ENCODE peak calls at places on chromosomes 6 and 20, in four cellular contexts. One of them, this sample, is unnamed.

GRCh38 chr20:48373555-48373934 is 454.3 kb downstream of the PREX1 start:
- DNase-seq in sigmoid colon: no peak
- DNase-seq in cardiac muscle cell: no peak
- DNase-seq in psoas muscle: no peak
- DNase-seq in this sample: no peak

GRCh38 chr6:11139051-11139960 is 27.8 kb upstream of the ERVFRD-1 start:
- DNase-seq in cardiac muscle cell: no peak
- DNase-seq in psoas muscle: no peak
- DNase-seq in sigmoid colon: no peak
- DNase-seq in this sample: no peak

GRCh38 chr6:129210684-129211083 is 327.7 kb downstream of the LAMA2 start:
- DNase-seq in psoas muscle: no peak
- DNase-seq in sigmoid colon: no peak
- DNase-seq in cardiac muscle cell: no peak
- DNase-seq in this sample: no peak

GRCh38 chr20:36110936-36111445 is 43.5 kb upstream of the EPB41L1 start:
- DNase-seq in psoas muscle: no peak
- DNase-seq in cardiac muscle cell: no peak
- DNase-seq in sigmoid colon: no peak
- DNase-seq in this sample: no peak

GRCh38 chr20:44526129-44526528 is 4.3 kb upstream of the SERINC3 start:
- DNase-seq in cardiac muscle cell: no peak
- DNase-seq in psoas muscle: no peak
- DNase-seq in sigmoid colon: peak
- DNase-seq in this sample: no peak

GRCh38 chr20:58512808-58513552 is 2.2 kb downstream of the APCDD1L start:
- DNase-seq in cardiac muscle cell: no peak
- DNase-seq in sigmoid colon: peak
- DNase-seq in psoas muscle: no peak
- DNase-seq in this sample: no peak

GRCh38 chr6:21922086-21922485 is 328.5 kb downstream of the SOX4 start:
- DNase-seq in sigmoid colon: no peak
- DNase-seq in cardiac muscle cell: no peak
- DNase-seq in psoas muscle: no peak
- DNase-seq in this sample: no peak

GRCh38 chr6:6593876-6594275 is 5.4 kb downstream of the LY86 start:
- DNase-seq in sigmoid colon: no peak
- DNase-seq in psoas muscle: no peak
- DNase-seq in cardiac muscle cell: no peak
- DNase-seq in this sample: no peak

GRCh38 chr6:4848382-4849068 is 72.3 kb downstream of the CDYL start:
- DNase-seq in sigmoid colon: no peak
- DNase-seq in psoas muscle: no peak
- DNase-seq in cardiac muscle cell: peak
- DNase-seq in this sample: no peak

GRCh38 chr20:32278199-32278643 is 770 bp downstream of the KIF3B start:
- DNase-seq in cardiac muscle cell: no peak
- DNase-seq in sigmoid colon: no peak
- DNase-seq in psoas muscle: no peak
- DNase-seq in this sample: no peak

GRCh38 chr20:11849270-11849920 is 68.3 kb upstream of the BTBD3 start:
- DNase-seq in sigmoid colon: no peak
- DNase-seq in cardiac muscle cell: peak
- DNase-seq in psoas muscle: no peak
- DNase-seq in this sample: no peak

GRCh38 chr6:5665173-5665572 is 341.6 kb downstream of the NRN1 start:
- DNase-seq in psoas muscle: no peak
- DNase-seq in cardiac muscle cell: no peak
- DNase-seq in sigmoid colon: no peak
- DNase-seq in this sample: no peak

GRCh38 chr20:63049191-63049518 is 42.4 kb upstream of the BHLHE23 start:
- DNase-seq in sigmoid colon: no peak
- DNase-seq in cardiac muscle cell: no peak
- DNase-seq in psoas muscle: no peak
- DNase-seq in this sample: no peak

GRCh38 chr20:48767269-48767960 is 60.4 kb downstream of the PREX1 start:
- DNase-seq in psoas muscle: no peak
- DNase-seq in sigmoid colon: no peak
- DNase-seq in cardiac muscle cell: no peak
- DNase-seq in this sample: no peak

GRCh38 chr6:106510090-106510970 is 119.0 kb downstream of the RTN4IP1 start:
- DNase-seq in psoas muscle: peak
- DNase-seq in cardiac muscle cell: peak
- DNase-seq in sigmoid colon: peak
- DNase-seq in this sample: no peak

GRCh38 chr20:38286586-38287502 is 17.1 kb upstream of the BPI start:
- DNase-seq in cardiac muscle cell: no peak
- DNase-seq in sigmoid colon: peak
- DNase-seq in psoas muscle: no peak
- DNase-seq in this sample: peak

GRCh38 chr6:25525078-25525477 is 126.9 kb upstream of the SCGN start:
- DNase-seq in sigmoid colon: no peak
- DNase-seq in cardiac muscle cell: no peak
- DNase-seq in psoas muscle: no peak
- DNase-seq in this sample: no peak

GRCh38 chr20:37202267-37202943 is 23.1 kb upstream of the MROH8 start:
- DNase-seq in cardiac muscle cell: peak
- DNase-seq in psoas muscle: no peak
- DNase-seq in sigmoid colon: no peak
- DNase-seq in this sample: no peak

GRCh38 chr20:54476336-54476928 is 1.0 kb downstream of the DOK5 start:
- DNase-seq in cardiac muscle cell: no peak
- DNase-seq in sigmoid colon: no peak
- DNase-seq in psoas muscle: no peak
- DNase-seq in this sample: no peak

GRCh38 chr6:151425561-151425960 is 26.4 kb downstream of the RMND1 start:
- DNase-seq in sigmoid colon: no peak
- DNase-seq in psoas muscle: no peak
- DNase-seq in cardiac muscle cell: no peak
- DNase-seq in this sample: no peak

GRCh38 chr6:89120371-89120770 is 2.5 kb upstream of the SRSF12 start:
- DNase-seq in sigmoid colon: no peak
- DNase-seq in cardiac muscle cell: no peak
- DNase-seq in psoas muscle: no peak
- DNase-seq in this sample: no peak

GRCh38 chr20:1505361-1505760 is 14.1 kb upstream of the SIRPB2 start:
- DNase-seq in cardiac muscle cell: no peak
- DNase-seq in psoas muscle: no peak
- DNase-seq in sigmoid colon: no peak
- DNase-seq in this sample: peak

GRCh38 chr6:150878347-150879213 is 13.1 kb downstream of the MTHFD1L start:
- DNase-seq in psoas muscle: no peak
- DNase-seq in cardiac muscle cell: no peak
- DNase-seq in sigmoid colon: no peak
- DNase-seq in this sample: no peak

GRCh38 chr6:22146581-22147468 is 150.0 kb downstream of the PRL start:
- DNase-seq in cardiac muscle cell: no peak
- DNase-seq in sigmoid colon: no peak
- DNase-seq in psoas muscle: peak
- DNase-seq in this sample: no peak

GRCh38 chr20:64232794-64233193 is 22.8 kb upstream of the PCMTD2 start:
- DNase-seq in sigmoid colon: no peak
- DNase-seq in cardiac muscle cell: no peak
- DNase-seq in psoas muscle: peak
- DNase-seq in this sample: no peak

GRCh38 chr6:108565091-108565766 is 4.5 kb downstream of the FOXO3 start:
- DNase-seq in psoas muscle: no peak
- DNase-seq in cardiac muscle cell: no peak
- DNase-seq in sigmoid colon: no peak
- DNase-seq in this sample: no peak

GRCh38 chr20:17622851-17623508 is 53.1 kb downstream of the DSTN start:
- DNase-seq in psoas muscle: no peak
- DNase-seq in cardiac muscle cell: no peak
- DNase-seq in sigmoid colon: peak
- DNase-seq in this sample: peak

GRCh38 chr20:39259010-39259803 is 297.1 kb downstream of the DHX35 start:
- DNase-seq in cardiac muscle cell: peak
- DNase-seq in sigmoid colon: peak
- DNase-seq in psoas muscle: no peak
- DNase-seq in this sample: no peak

GRCh38 chr6:71199796-71200195 is 88.8 kb upstream of the OGFRL1 start:
- DNase-seq in psoas muscle: no peak
- DNase-seq in cardiac muscle cell: no peak
- DNase-seq in sigmoid colon: no peak
- DNase-seq in this sample: no peak

GRCh38 chr6:146433881-146434741 is 109.5 kb upstream of the RAB32 start:
- DNase-seq in cardiac muscle cell: peak
- DNase-seq in sigmoid colon: no peak
- DNase-seq in psoas muscle: no peak
- DNase-seq in this sample: no peak

GRCh38 chr6:22437665-22438064 is 131.7 kb upstream of the HDGFL1 start:
- DNase-seq in psoas muscle: no peak
- DNase-seq in sigmoid colon: no peak
- DNase-seq in cardiac muscle cell: no peak
- DNase-seq in this sample: no peak

GRCh38 chr20:13851279-13851678 is 66.5 kb downstream of the NDUFAF5 start:
- DNase-seq in cardiac muscle cell: no peak
- DNase-seq in sigmoid colon: no peak
- DNase-seq in psoas muscle: no peak
- DNase-seq in this sample: no peak

GRCh38 chr20:3560578-3560977 is 89.8 kb downstream of the ATRN start:
- DNase-seq in sigmoid colon: no peak
- DNase-seq in psoas muscle: no peak
- DNase-seq in cardiac muscle cell: no peak
- DNase-seq in this sample: no peak

GRCh38 chr6:150930816-150931215 is 65.3 kb downstream of the MTHFD1L start:
- DNase-seq in psoas muscle: no peak
- DNase-seq in cardiac muscle cell: no peak
- DNase-seq in sigmoid colon: no peak
- DNase-seq in this sample: no peak

GRCh38 chr6:11650297-11650696 is 112.7 kb downstream of the TMEM170B start:
- DNase-seq in cardiac muscle cell: peak
- DNase-seq in sigmoid colon: no peak
- DNase-seq in psoas muscle: no peak
- DNase-seq in this sample: no peak

GRCh38 chr6:54206510-54206909 is 95.3 kb downstream of the MLIP start:
- DNase-seq in cardiac muscle cell: no peak
- DNase-seq in psoas muscle: no peak
- DNase-seq in sigmoid colon: no peak
- DNase-seq in this sample: no peak

GRCh38 chr6:88725111-88725711 is 238.2 kb downstream of the RNGTT start:
- DNase-seq in cardiac muscle cell: peak
- DNase-seq in sigmoid colon: no peak
- DNase-seq in psoas muscle: peak
- DNase-seq in this sample: no peak

GRCh38 chr6:1624848-1625341 is 15.2 kb downstream of the FOXC1 start:
- DNase-seq in cardiac muscle cell: peak
- DNase-seq in psoas muscle: peak
- DNase-seq in sigmoid colon: no peak
- DNase-seq in this sample: peak

GRCh38 chr20:41047975-41048305 is 19.3 kb downstream of the TOP1 start:
- DNase-seq in psoas muscle: no peak
- DNase-seq in cardiac muscle cell: no peak
- DNase-seq in sigmoid colon: no peak
- DNase-seq in this sample: no peak
- H3K4me3 ChIP-seq in psoas muscle: peak
- H3K4me3 ChIP-seq in cardiac muscle cell: no peak
- H3K4me3 ChIP-seq in sigmoid colon: peak
- H3K4me3 ChIP-seq in this sample: peak

DNA sequence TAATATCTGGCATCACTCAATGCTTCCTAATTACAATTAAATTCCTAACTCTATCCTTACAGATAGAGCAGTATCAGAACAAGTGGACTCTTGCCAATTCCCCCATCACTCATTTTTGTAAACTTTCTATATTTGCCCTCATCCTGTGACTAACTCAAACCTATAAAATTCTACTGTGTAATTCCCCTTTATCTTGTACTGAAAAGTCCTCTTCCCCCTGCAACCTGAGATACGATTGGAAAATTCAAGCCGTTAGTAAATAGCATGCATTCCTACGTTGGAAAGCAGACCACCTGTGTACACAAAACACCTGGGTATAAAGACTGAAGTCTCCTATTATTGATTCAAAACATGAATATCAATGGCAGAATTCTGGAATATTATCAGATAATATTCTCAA is 70.4 kb upstream of the KCNQ5 start:
- DNase-seq in psoas muscle: no peak
- DNase-seq in cardiac muscle cell: no peak
- DNase-seq in sigmoid colon: no peak
- DNase-seq in this sample: no peak
- H3K27ac ChIP-seq in psoas muscle: no peak
- H3K27ac ChIP-seq in cardiac muscle cell: no peak
- H3K27ac ChIP-seq in sigmoid colon: no peak
- H3K27ac ChIP-seq in this sample: no peak

DNA sequence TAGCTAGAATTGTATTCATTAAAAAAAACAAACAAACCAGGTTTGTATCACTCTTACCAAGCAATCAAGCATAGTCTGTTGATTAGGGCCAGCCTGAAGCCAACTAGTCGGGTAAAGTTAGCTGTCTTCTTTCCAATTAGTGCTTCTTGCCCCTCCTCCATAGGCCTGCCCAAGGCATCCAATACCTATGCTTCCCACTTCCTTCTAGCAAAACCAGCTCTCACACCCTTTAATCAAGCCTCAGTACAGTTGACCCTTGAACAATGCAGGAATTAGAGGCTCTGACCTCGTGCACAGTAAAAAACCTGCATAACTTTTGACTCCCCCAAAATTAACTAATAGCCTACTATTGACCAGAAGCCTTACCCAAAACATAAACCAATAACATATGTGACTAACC is 119.1 kb upstream of the DTNBP1 start:
- DNase-seq in sigmoid colon: no peak
- DNase-seq in psoas muscle: no peak
- DNase-seq in cardiac muscle cell: no peak
- DNase-seq in this sample: no peak
- TF ChIP-seq CTCF in sigmoid colon: no peak
- TF ChIP-seq CTCF in psoas muscle: no peak
- TF ChIP-seq CTCF in cardiac muscle cell: no peak
- TF ChIP-seq CTCF in this sample: no peak

GRCh38 chr6:90298459-90299053 is 1.9 kb upstream of the BACH2 start:
- DNase-seq in sigmoid colon: no peak
- DNase-seq in psoas muscle: no peak
- DNase-seq in cardiac muscle cell: no peak
- DNase-seq in this sample: no peak
- H3K4me3 ChIP-seq in sigmoid colon: no peak
- H3K4me3 ChIP-seq in psoas muscle: no peak
- H3K4me3 ChIP-seq in cardiac muscle cell: no peak
- H3K4me3 ChIP-seq in this sample: no peak